ENCODE peak calls at places on chromosomes 6 and 20, in four cellular contexts. B is GM12878, N is HepG2, O is K562. L is an unnamed sample.
A peak's percentile ranks its signal among the peaks of the same experiment; 100 is the strongest.

GRCh38 chr6:29757282-29757681 is 34.0 kb downstream of the HLA-F start:
- DNase-seq in O (no peak), B (no peak), N (no peak), L (no peak)

GRCh38 chr20:48743807-48744206 is 84.0 kb downstream of the PREX1 start:
- DNase-seq in N (no peak), O (no peak), B (no peak), L (no peak)

GRCh38 chr20:58294497-58295455 is 14.7 kb upstream of the RAB22A start:
- DNase-seq in B (no peak), N (peak; percentile 24), O (peak; percentile 22), L (no peak)

GRCh38 chr6:132135409-132135808 is 184.2 kb upstream of the CCN2 start:
- DNase-seq in N (no peak), O (no peak), B (no peak), L (no peak)

GRCh38 chr6:12537389-12537788 is 179.2 kb upstream of the PHACTR1 start:
- DNase-seq in O (no peak), B (no peak), N (peak; percentile 12), L (peak; percentile 95)

GRCh38 chr20:12152996-12153395 is 235.3 kb downstream of the BTBD3 start:
- DNase-seq in N (peak; percentile 6), B (no peak), O (no peak), L (no peak)

GRCh38 chr6:138297761-138298298 is 79.5 kb upstream of the PBOV1 start:
- DNase-seq in B (no peak), N (peak; percentile 65), O (no peak), L (no peak)

GRCh38 chr6:5235830-5236229 is 24.9 kb downstream of the LYRM4 start:
- DNase-seq in N (peak; percentile 51), B (no peak), O (no peak), L (no peak)

GRCh38 chr20:55782861-55783260 is 222.5 kb downstream of the CBLN4 start:
- DNase-seq in N (no peak), B (no peak), O (no peak), L (no peak)

GRCh38 chr20:51712501-51713212 is 55.5 kb downstream of the ATP9A start:
- DNase-seq in O (no peak), N (peak; percentile 55), B (no peak), L (peak; percentile 23)

GRCh38 chr6:97440590-97441176 is 157.7 kb upstream of the MMS22L start:
- DNase-seq in B (no peak), O (peak; percentile 3), N (peak; percentile 54), L (peak; percentile 10)

GRCh38 chr6:127022297-127022696 is 96.2 kb upstream of the RSPO3 start:
- DNase-seq in N (peak; percentile 76), O (no peak), B (no peak), L (no peak)

GRCh38 chr6:18978330-18979128 is 591.4 kb downstream of the RNF144B start:
- DNase-seq in N (peak; percentile 29), O (no peak), B (no peak), L (no peak)

GRCh38 chr6:89950446-89950845 is 56.2 kb downstream of the GJA10 start:
- DNase-seq in O (no peak), N (no peak), B (no peak), L (no peak)

GRCh38 chr6:36986704-36987047 is 680 bp upstream of the MTCH1 start:
- DNase-seq in O (no peak), N (no peak), B (no peak), L (no peak)

GRCh38 chr20:51022227-51022802 is 592 bp downstream of the KCNG1 start:
- DNase-seq in N (no peak), B (no peak), O (no peak), L (no peak)

GRCh38 chr20:59598625-59599310 is 5.6 kb upstream of the PHACTR3 start:
- DNase-seq in B (peak; percentile 8), N (peak; percentile 55), O (peak; percentile 77), L (peak; percentile 2)

GRCh38 chr20:64177787-64178186 is 13.5 kb downstream of the MYT1 start:
- DNase-seq in N (no peak), O (no peak), B (no peak), L (no peak)

GRCh38 chr20:44104807-44105517 is 82.0 kb downstream of the JPH2 start:
- DNase-seq in N (no peak), O (no peak), B (no peak), L (peak; percentile 68)

GRCh38 chr6:155895641-155896040 is 440.0 kb upstream of the NOX3 start:
- DNase-seq in N (no peak), B (no peak), O (no peak), L (no peak)

GRCh38 chr6:7088076-7088742 is 19.6 kb upstream of the RREB1 start:
- DNase-seq in B (no peak), O (no peak), N (no peak), L (no peak)

GRCh38 chr6:127182501-127182900 is 64.0 kb downstream of the RSPO3 start:
- DNase-seq in B (no peak), O (no peak), N (no peak), L (peak; percentile 19)

GRCh38 chr6:141097471-141097870 is 1035.3 kb upstream of the GJE1 start:
- DNase-seq in O (no peak), N (no peak), B (no peak), L (no peak)

GRCh38 chr20:59825944-59826759 is 107.3 kb downstream of the SYCP2 start:
- DNase-seq in O (no peak), N (no peak), B (no peak), L (no peak)

GRCh38 chr6:8628063-8628462 is 192.7 kb upstream of the SLC35B3 start:
- DNase-seq in N (no peak), O (no peak), B (no peak), L (no peak)

GRCh38 chr6:4394786-4395185 is 259.4 kb upstream of the ECI2 start:
- DNase-seq in N (no peak), O (no peak), B (no peak), L (no peak)

GRCh38 chr6:134724653-134725340 is 225.1 kb downstream of the ALDH8A1 start:
- DNase-seq in B (no peak), O (no peak), N (no peak), L (peak; percentile 73)

GRCh38 chr6:4518506-4518905 is 257.7 kb upstream of the CDYL start:
- DNase-seq in N (no peak), O (no peak), B (peak; percentile 9), L (no peak)

GRCh38 chr6:129539032-129539431 is 170.9 kb downstream of the ARHGAP18 start:
- DNase-seq in N (no peak), B (no peak), O (no peak), L (no peak)

GRCh38 chr20:24212494-24212893 is 223.9 kb upstream of the GGTLC1 start:
- DNase-seq in N (no peak), B (no peak), O (no peak), L (no peak)

GRCh38 chr6:132695773-132696172 is 18.1 kb downstream of the VNN1 start:
- DNase-seq in B (no peak), N (no peak), O (no peak), L (peak; percentile 47)

GRCh38 chr20:15546624-15547023 is 1026.6 kb downstream of the KIF16B start:
- DNase-seq in O (no peak), B (no peak), N (no peak), L (no peak)

GRCh38 chr20:45953672-45954071 is 18.3 kb downstream of the ZNF335 start:
- DNase-seq in N (no peak), B (no peak), O (no peak), L (no peak)

GRCh38 chr6:143236151-143236788 is 175.6 kb downstream of the AIG1 start:
- DNase-seq in N (no peak), B (no peak), O (no peak), L (no peak)

GRCh38 chr6:79544299-79544927 is 7.2 kb upstream of the LCA5 start:
- DNase-seq in O (no peak), B (peak; percentile 44), N (no peak), L (no peak)

GRCh38 chr20:8624616-8625015 is 444.3 kb upstream of the PLCB4 start:
- DNase-seq in O (no peak), B (no peak), N (no peak), L (no peak)

GRCh38 chr6:41937472-41937871 is 4.1 kb downstream of the CCND3 start:
- DNase-seq in B (no peak), O (no peak), N (no peak), L (no peak)

DNA sequence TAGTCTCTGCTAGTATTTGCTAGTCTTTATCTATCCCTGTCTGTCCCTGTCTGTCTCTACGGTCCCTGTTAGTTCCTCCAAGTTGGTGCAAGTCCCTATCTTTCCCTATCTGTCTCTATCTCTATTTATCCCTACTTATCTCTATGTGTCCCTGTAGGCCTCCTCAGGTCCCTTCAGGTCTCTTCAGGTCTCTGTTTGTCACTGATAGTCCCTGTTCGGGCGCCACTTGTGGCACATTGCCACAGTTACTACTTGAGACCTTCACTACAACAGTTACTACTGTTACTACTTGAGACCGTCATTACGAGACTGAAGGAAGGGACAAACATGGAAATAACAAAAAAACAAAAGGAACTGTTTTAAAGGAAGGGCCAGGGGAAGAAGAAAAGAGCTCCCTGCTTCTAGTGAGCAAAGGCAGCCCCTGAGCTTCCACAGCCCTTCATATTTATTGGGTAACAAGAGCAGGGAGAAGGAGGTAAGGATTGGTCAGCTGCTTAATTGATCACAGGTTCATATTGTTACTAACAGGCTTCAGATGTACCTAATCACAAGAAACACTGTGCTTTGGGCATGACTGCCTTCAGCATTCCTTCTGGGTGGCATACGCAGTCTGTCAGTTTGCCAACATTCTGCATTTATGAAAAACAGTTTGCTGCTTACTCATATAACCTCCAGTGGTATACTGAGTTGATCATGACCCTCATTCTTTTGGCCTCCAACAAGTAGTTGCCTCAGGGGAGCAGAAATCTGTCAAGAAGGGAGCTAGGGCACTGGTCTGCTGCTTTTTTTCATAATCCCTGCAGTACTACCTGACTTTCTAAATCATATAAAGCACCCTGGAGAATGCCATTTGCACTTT is 8.4 kb downstream of the EPB41L2 start:
- DNase-seq in N (no peak), O (no peak), B (no peak), L (no peak)
- TF ChIP-seq MAX in N (no peak), O (no peak), B (no peak), L (no peak)

DNA sequence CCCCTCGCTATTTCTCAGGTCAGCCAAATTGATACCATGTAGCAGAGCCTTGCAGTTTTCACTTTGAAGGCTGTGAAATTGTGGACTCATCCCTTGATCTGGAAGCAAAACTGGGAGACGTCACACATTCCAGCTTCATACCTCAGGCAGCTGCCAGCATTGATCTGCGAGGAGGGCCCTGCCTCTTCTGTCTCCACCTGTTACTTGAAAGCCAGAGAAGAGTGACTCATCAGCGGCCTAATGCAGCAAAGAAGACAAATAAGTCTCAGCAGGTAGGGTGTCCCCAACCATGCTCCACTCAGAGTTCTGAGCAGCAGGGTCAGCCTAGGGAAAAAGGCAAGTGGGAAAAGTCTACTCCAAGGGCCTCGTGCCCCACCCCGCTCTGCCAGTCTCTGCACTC is 69.4 kb upstream of the BMP2 start:
- DNase-seq in B (no peak), N (peak; percentile 66), O (no peak), L (no peak)
- TF ChIP-seq MYC in B (no peak), N (no peak), O (no peak), L (no peak)

GRCh38 chr6:44266347-44266746 is 996 bp upstream of the NFKBIE start:
- DNase-seq in O (no peak), N (no peak), B (no peak), L (no peak)
- H3K36me3 ChIP-seq in O (peaks cover 16% of the 10 kb centered on the region), N (no peaks in the 10 kb centered on the region), B (no peaks in the 10 kb centered on the region), L (peaks cover 2% of the 10 kb centered on the region)

GRCh38 chr6:156953478-156954146 is 176.4 kb downstream of the ARID1B start:
- DNase-seq in O (peak; percentile 73), B (no peak), N (peak; percentile 95), L (peak; percentile 93)

GRCh38 chr6:156956286-156956685 is 179.1 kb downstream of the ARID1B start:
- DNase-seq in B (no peak), N (no peak), O (no peak), L (no peak)

GRCh38 chr6:156954781-156955180 is 177.6 kb downstream of the ARID1B start:
- DNase-seq in O (no peak), B (no peak), N (no peak), L (no peak)

GRCh38 chr6:156954191-156954590 is 177.0 kb downstream of the ARID1B start:
- DNase-seq in O (no peak), B (no peak), N (no peak), L (no peak)

GRCh38 chr6:156955494-156956183 is 178.5 kb downstream of the ARID1B start:
- DNase-seq in N (no peak), B (no peak), O (no peak), L (peak; percentile 41)
- TF ChIP-seq MAX in N (no peak), B (no peak), O (no peak), L (no peak)